ENCODE peak calls at places on chromosome 3, in seven cellular contexts. O is Calu3; M is kidney glomerular epithelial cell; C is H7; X is retina; A is stimulated activated CD4-positive, alpha-beta T cell treated with anti-CD3 and anti-CD28 coated beads, Interleukin-1b, Interleukin-23, amount 100 ng/mL, for 1 hour; L is T-cell. U is an unnamed sample.

GRCh38 chr3:73437828-73438227 is 186.9 kb downstream of the PDZRN3 start:
- DNase-seq in O (no peak), M (no peak), C (no peak), X (peak; percentile 47), A (no peak), L (no peak), U (no peak)

GRCh38 chr3:142022381-142022780 is 127.0 kb downstream of the TFDP2 start:
- DNase-seq in O (no peak), M (peak; percentile 30), C (no peak), X (no peak), A (no peak), L (no peak), U (no peak)

GRCh38 chr3:9349321-9350117 is 13.3 kb upstream of the THUMPD3 start:
- DNase-seq in O (peak; percentile 26), M (peak; percentile 85), C (no peak), X (no peak), A (no peak), L (no peak), U (peak; percentile 70)

GRCh38 chr3:48436477-48436787 is 3.5 kb downstream of the CCDC51 start:
- DNase-seq in O (no peak), M (no peak), C (no peak), X (no peak), A (no peak), L (no peak), U (no peak)

GRCh38 chr3:159941043-159941994 is 47.3 kb upstream of the IL12A start:
- DNase-seq in O (no peak), M (peak; percentile 14), C (no peak), X (no peak), A (no peak), L (no peak), U (no peak)

GRCh38 chr3:106522397-106522796 is 653.6 kb upstream of the CBLB start:
- DNase-seq in O (peak; percentile 3), M (no peak), C (no peak), X (no peak), A (no peak), L (no peak), U (no peak)

GRCh38 chr3:32200991-32201758 is 37.3 kb upstream of the CMTM8 start:
- DNase-seq in O (no peak), M (no peak), C (no peak), X (no peak), A (no peak), L (no peak), U (peak; percentile 38)

GRCh38 chr3:62667714-62668113 is 207.5 kb downstream of the CADPS start:
- DNase-seq in O (no peak), M (no peak), C (peak; percentile 7), X (no peak), A (no peak), L (no peak), U (no peak)

GRCh38 chr3:101120039-101120438 is 126.8 kb upstream of the ABI3BP start:
- DNase-seq in O (no peak), M (no peak), C (no peak), X (no peak), A (no peak), L (no peak), U (no peak)

GRCh38 chr3:44506961-44507360 is 29.5 kb upstream of the ZNF445 start:
- DNase-seq in O (no peak), M (no peak), C (peak; percentile 26), X (no peak), A (no peak), L (no peak), U (no peak)

GRCh38 chr3:129063841-129064482 is 3.4 kb downstream of the GP9 start:
- DNase-seq in O (no peak), M (no peak), C (no peak), X (no peak), A (no peak), L (no peak), U (no peak)

U was measured in dermis microvascular lymphatic vessel endothelial cell.